ENCODE peak calls at places on chromosomes 2 and 18, in seven cellular contexts. One of them, this sample, is unnamed.

GRCh38 chr2:17270894-17271293 is 247.3 kb downstream of the RAD51AP2 start:
- ATAC-seq in GM12878: peak; percentile 38
- ATAC-seq in HCT116: no peak
- ATAC-seq in K562: no peak
- ATAC-seq in upper lobe of left lung: no peak
- ATAC-seq in Panc1: no peak
- ATAC-seq in HepG2: no peak
- ATAC-seq in this sample: no peak

GRCh38 chr18:51857989-51858388 is 482.0 kb upstream of the DCC start:
- ATAC-seq in GM12878: no peak
- ATAC-seq in Panc1: no peak
- ATAC-seq in K562: no peak
- ATAC-seq in upper lobe of left lung: no peak
- ATAC-seq in HepG2: no peak
- ATAC-seq in HCT116: no peak
- ATAC-seq in this sample: no peak

GRCh38 chr2:226490172-226490571 is 309.4 kb downstream of the IRS1 start:
- ATAC-seq in HCT116: no peak
- ATAC-seq in GM12878: no peak
- ATAC-seq in K562: no peak
- ATAC-seq in Panc1: no peak
- ATAC-seq in upper lobe of left lung: no peak
- ATAC-seq in HepG2: no peak
- ATAC-seq in this sample: no peak

GRCh38 chr2:188974184-188974583 is at the start of gene COL3A1:
- ATAC-seq in upper lobe of left lung: no peak
- ATAC-seq in GM12878: no peak
- ATAC-seq in HepG2: no peak
- ATAC-seq in HCT116: no peak
- ATAC-seq in K562: no peak
- ATAC-seq in Panc1: no peak
- ATAC-seq in this sample: no peak

GRCh38 chr18:77487951-77488740 is 238.5 kb downstream of the GALR1 start:
- ATAC-seq in GM12878: no peak
- ATAC-seq in Panc1: no peak
- ATAC-seq in K562: no peak
- ATAC-seq in HepG2: no peak
- ATAC-seq in HCT116: no peak
- ATAC-seq in upper lobe of left lung: no peak
- ATAC-seq in this sample: no peak

GRCh38 chr2:225993430-225993829 is 593.9 kb downstream of the NYAP2 start:
- ATAC-seq in HepG2: no peak
- ATAC-seq in GM12878: no peak
- ATAC-seq in HCT116: no peak
- ATAC-seq in Panc1: no peak
- ATAC-seq in upper lobe of left lung: no peak
- ATAC-seq in K562: no peak
- ATAC-seq in this sample: no peak

GRCh38 chr2:158931577-158931976 is 36.9 kb upstream of the TANC1 start:
- ATAC-seq in GM12878: no peak
- ATAC-seq in K562: no peak
- ATAC-seq in HCT116: peak; percentile 63
- ATAC-seq in HepG2: no peak
- ATAC-seq in Panc1: peak; percentile 69
- ATAC-seq in upper lobe of left lung: no peak
- ATAC-seq in this sample: no peak

GRCh38 chr2:204494681-204495080 is 50.6 kb upstream of the PARD3B start:
- ATAC-seq in Panc1: no peak
- ATAC-seq in HepG2: no peak
- ATAC-seq in upper lobe of left lung: no peak
- ATAC-seq in GM12878: no peak
- ATAC-seq in HCT116: no peak
- ATAC-seq in K562: no peak
- ATAC-seq in this sample: no peak

GRCh38 chr18:11760498-11761158 is 71.6 kb downstream of the GNAL start:
- ATAC-seq in upper lobe of left lung: no peak
- ATAC-seq in HCT116: no peak
- ATAC-seq in GM12878: no peak
- ATAC-seq in K562: no peak
- ATAC-seq in HepG2: no peak
- ATAC-seq in Panc1: no peak
- ATAC-seq in this sample: no peak

GRCh38 chr2:136422512-136422911 is 304.6 kb upstream of the CXCR4 start:
- ATAC-seq in GM12878: peak; percentile 38
- ATAC-seq in HepG2: no peak
- ATAC-seq in upper lobe of left lung: no peak
- ATAC-seq in HCT116: no peak
- ATAC-seq in Panc1: no peak
- ATAC-seq in K562: no peak
- ATAC-seq in this sample: no peak

GRCh38 chr18:13597068-13597467 is 129.3 kb downstream of the FAM210A start:
- ATAC-seq in HepG2: no peak
- ATAC-seq in GM12878: no peak
- ATAC-seq in upper lobe of left lung: no peak
- ATAC-seq in K562: no peak
- ATAC-seq in HCT116: no peak
- ATAC-seq in Panc1: no peak
- ATAC-seq in this sample: no peak

GRCh38 chr2:130345611-130346010 is 2.9 kb downstream of the IMP4 start:
- ATAC-seq in K562: no peak
- ATAC-seq in GM12878: no peak
- ATAC-seq in HepG2: no peak
- ATAC-seq in HCT116: no peak
- ATAC-seq in upper lobe of left lung: no peak
- ATAC-seq in Panc1: no peak
- ATAC-seq in this sample: no peak

GRCh38 chr18:44841221-44841620 is 160.5 kb downstream of the SETBP1 start:
- ATAC-seq in HepG2: no peak
- ATAC-seq in HCT116: no peak
- ATAC-seq in Panc1: no peak
- ATAC-seq in GM12878: no peak
- ATAC-seq in upper lobe of left lung: no peak
- ATAC-seq in K562: no peak
- ATAC-seq in this sample: no peak

GRCh38 chr2:65072181-65072970 is 16.2 kb downstream of the CEP68 start:
- ATAC-seq in HepG2: peak; percentile 1
- ATAC-seq in K562: no peak
- ATAC-seq in HCT116: no peak
- ATAC-seq in upper lobe of left lung: no peak
- ATAC-seq in GM12878: peak; percentile 82
- ATAC-seq in Panc1: no peak
- ATAC-seq in this sample: no peak
- TF ChIP-seq POLR2AphosphoS5 in HepG2: no peak
- TF ChIP-seq POLR2AphosphoS5 in K562: no peak
- TF ChIP-seq POLR2AphosphoS5 in HCT116: no peak
- TF ChIP-seq POLR2AphosphoS5 in upper lobe of left lung: no peak
- TF ChIP-seq POLR2AphosphoS5 in GM12878: no peak
- TF ChIP-seq POLR2AphosphoS5 in Panc1: no peak
- TF ChIP-seq POLR2AphosphoS5 in this sample: no peak

GRCh38 chr18:23998811-23999210 is 15.7 kb upstream of the TTC39C start:
- ATAC-seq in HepG2: peak; percentile 55
- ATAC-seq in Panc1: no peak
- ATAC-seq in HCT116: peak; percentile 61
- ATAC-seq in K562: no peak
- ATAC-seq in upper lobe of left lung: no peak
- ATAC-seq in GM12878: no peak
- ATAC-seq in this sample: no peak
- H3K27ac ChIP-seq in HepG2: no peak overlapping the region
- H3K27ac ChIP-seq in Panc1: no peak overlapping the region
- H3K27ac ChIP-seq in HCT116: no peak overlapping the region
- H3K27ac ChIP-seq in K562: no peak overlapping the region
- H3K27ac ChIP-seq in upper lobe of left lung: no peak overlapping the region
- H3K27ac ChIP-seq in GM12878: no peak overlapping the region
- H3K27ac ChIP-seq in this sample: no peak overlapping the region

GRCh38 chr2:60029248-60029883 is 524.1 kb downstream of the BCL11A start:
- ATAC-seq in HepG2: no peak
- ATAC-seq in Panc1: no peak
- ATAC-seq in GM12878: no peak
- ATAC-seq in K562: no peak
- ATAC-seq in HCT116: no peak
- ATAC-seq in upper lobe of left lung: no peak
- ATAC-seq in this sample: no peak
- TF ChIP-seq POLR2AphosphoS5 in HepG2: no peak
- TF ChIP-seq POLR2AphosphoS5 in Panc1: no peak
- TF ChIP-seq POLR2AphosphoS5 in GM12878: no peak
- TF ChIP-seq POLR2AphosphoS5 in K562: no peak
- TF ChIP-seq POLR2AphosphoS5 in HCT116: no peak
- TF ChIP-seq POLR2AphosphoS5 in upper lobe of left lung: no peak
- TF ChIP-seq POLR2AphosphoS5 in this sample: no peak

GRCh38 chr2:30363406-30363805 is 83.6 kb upstream of the LCLAT1 start:
- ATAC-seq in HepG2: no peak
- ATAC-seq in HCT116: no peak
- ATAC-seq in upper lobe of left lung: no peak
- ATAC-seq in GM12878: no peak
- ATAC-seq in Panc1: no peak
- ATAC-seq in K562: no peak
- ATAC-seq in this sample: no peak

GRCh38 chr2:30358822-30359221 is 88.2 kb upstream of the LCLAT1 start:
- ATAC-seq in upper lobe of left lung: no peak
- ATAC-seq in Panc1: no peak
- ATAC-seq in HepG2: no peak
- ATAC-seq in K562: no peak
- ATAC-seq in HCT116: no peak
- ATAC-seq in GM12878: no peak
- ATAC-seq in this sample: no peak

GRCh38 chr2:30362468-30363081 is 84.5 kb upstream of the LCLAT1 start:
- ATAC-seq in HCT116: no peak
- ATAC-seq in Panc1: no peak
- ATAC-seq in K562: no peak
- ATAC-seq in upper lobe of left lung: no peak
- ATAC-seq in HepG2: no peak
- ATAC-seq in GM12878: no peak
- ATAC-seq in this sample: peak; percentile 57

GRCh38 chr2:30359644-30360167 is 87.3 kb upstream of the LCLAT1 start:
- ATAC-seq in upper lobe of left lung: no peak
- ATAC-seq in HepG2: no peak
- ATAC-seq in K562: no peak
- ATAC-seq in Panc1: no peak
- ATAC-seq in HCT116: no peak
- ATAC-seq in GM12878: no peak
- ATAC-seq in this sample: peak; percentile 79

GRCh38 chr2:30361751-30362394 is 85.2 kb upstream of the LCLAT1 start:
- ATAC-seq in upper lobe of left lung: no peak
- ATAC-seq in GM12878: no peak
- ATAC-seq in HCT116: no peak
- ATAC-seq in Panc1: no peak
- ATAC-seq in HepG2: no peak
- ATAC-seq in K562: no peak
- ATAC-seq in this sample: no peak
- H3K27ac ChIP-seq in upper lobe of left lung: peak overlapping the region; percentile 65
- H3K27ac ChIP-seq in GM12878: no peak overlapping the region
- H3K27ac ChIP-seq in HCT116: no peak overlapping the region
- H3K27ac ChIP-seq in Panc1: no peak overlapping the region
- H3K27ac ChIP-seq in HepG2: no peak overlapping the region
- H3K27ac ChIP-seq in K562: no peak overlapping the region
- H3K27ac ChIP-seq in this sample: peak overlapping the region; percentile 90

DNA sequence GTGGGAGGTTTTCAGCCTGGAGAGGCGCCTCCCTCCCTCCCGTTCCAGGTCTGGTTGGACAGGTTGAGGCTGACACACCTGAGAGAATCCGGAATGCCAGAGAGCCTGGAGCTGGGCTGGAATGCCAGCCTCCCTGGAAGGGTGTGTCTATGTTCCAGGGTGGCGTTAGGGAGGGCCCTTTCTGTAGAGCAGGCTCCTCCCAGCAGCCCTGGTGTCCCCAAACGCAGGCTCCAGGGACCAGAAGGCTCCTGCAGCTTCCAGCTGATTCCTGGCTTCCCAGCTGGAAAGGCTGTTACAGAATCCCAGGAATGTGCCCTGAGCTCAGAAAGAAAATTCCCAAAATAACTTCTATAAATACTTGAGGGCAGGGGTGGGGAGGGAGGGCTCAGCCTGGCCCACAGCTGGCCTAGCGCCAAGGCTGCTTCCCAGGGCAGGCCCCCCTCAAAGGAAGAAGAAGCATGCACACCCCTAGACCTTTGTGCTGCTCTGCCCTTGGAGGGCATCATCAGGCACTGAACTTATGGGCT is 85.4 kb downstream of the STPG4 start:
- ATAC-seq in HepG2: peak; percentile 40
- ATAC-seq in GM12878: no peak
- ATAC-seq in upper lobe of left lung: peak; percentile 84
- ATAC-seq in HCT116: peak; percentile 89
- ATAC-seq in Panc1: peak; percentile 84
- ATAC-seq in K562: no peak
- ATAC-seq in this sample: peak; percentile 58
- TF ChIP-seq POLR2AphosphoS5 in HepG2: no peak
- TF ChIP-seq POLR2AphosphoS5 in GM12878: no peak
- TF ChIP-seq POLR2AphosphoS5 in upper lobe of left lung: peak; percentile 40
- TF ChIP-seq POLR2AphosphoS5 in HCT116: peak; percentile 47
- TF ChIP-seq POLR2AphosphoS5 in Panc1: no peak
- TF ChIP-seq POLR2AphosphoS5 in K562: no peak
- TF ChIP-seq POLR2AphosphoS5 in this sample: peak; percentile 82

GRCh38 chr2:166375736-166376487 is at the start of gene SCN9A:
- ATAC-seq in HCT116: peak; percentile 97
- ATAC-seq in GM12878: peak; percentile 73
- ATAC-seq in upper lobe of left lung: peak; percentile 97
- ATAC-seq in K562: peak; percentile 92
- ATAC-seq in HepG2: peak; percentile 92
- ATAC-seq in Panc1: peak; percentile 91
- ATAC-seq in this sample: peak; percentile 92
- H3K27ac ChIP-seq in HCT116: no peak within 1 kb of the TSS
- H3K27ac ChIP-seq in GM12878: no peak within 1 kb of the TSS
- H3K27ac ChIP-seq in upper lobe of left lung: peak within 1 kb of the TSS; percentile 55
- H3K27ac ChIP-seq in K562: peak within 1 kb of the TSS; percentile 83
- H3K27ac ChIP-seq in HepG2: peak within 1 kb of the TSS; percentile 68
- H3K27ac ChIP-seq in Panc1: no peak within 1 kb of the TSS
- H3K27ac ChIP-seq in this sample: peak within 1 kb of the TSS; percentile 33